ENCODE peak calls at places on chromosomes 3 and 15, in six cellular contexts. One of them, this sample, is unnamed.

GRCh38 chr3:51559266-51559907 is 20.9 kb downstream of the RAD54L2 start:
- DNase-seq in mucosa of descending colon: peak; percentile 24
- DNase-seq in lower lobe of right lung: no peak
- DNase-seq in BE2C: peak; percentile 27
- DNase-seq in psoas muscle: no peak
- DNase-seq in tibial artery: no peak
- DNase-seq in this sample: no peak

GRCh38 chr3:20069178-20069532 is 28.9 kb downstream of the KAT2B start:
- DNase-seq in mucosa of descending colon: no peak
- DNase-seq in psoas muscle: no peak
- DNase-seq in lower lobe of right lung: no peak
- DNase-seq in BE2C: no peak
- DNase-seq in tibial artery: no peak
- DNase-seq in this sample: no peak

GRCh38 chr3:61669203-61669602 is 107.8 kb downstream of the PTPRG start:
- DNase-seq in BE2C: no peak
- DNase-seq in tibial artery: no peak
- DNase-seq in lower lobe of right lung: no peak
- DNase-seq in psoas muscle: no peak
- DNase-seq in mucosa of descending colon: no peak
- DNase-seq in this sample: no peak

GRCh38 chr15:78058401-78058935 is 19.0 kb downstream of the TBC1D2B start:
- DNase-seq in BE2C: no peak
- DNase-seq in mucosa of descending colon: no peak
- DNase-seq in psoas muscle: no peak
- DNase-seq in lower lobe of right lung: no peak
- DNase-seq in tibial artery: peak; percentile 53
- DNase-seq in this sample: no peak

GRCh38 chr3:53114412-53115074 is 15.7 kb downstream of the RFT1 start:
- DNase-seq in tibial artery: no peak
- DNase-seq in BE2C: no peak
- DNase-seq in lower lobe of right lung: no peak
- DNase-seq in psoas muscle: no peak
- DNase-seq in mucosa of descending colon: no peak
- DNase-seq in this sample: no peak

GRCh38 chr15:81400640-81401236 is 26.7 kb upstream of the TMC3 start:
- DNase-seq in lower lobe of right lung: no peak
- DNase-seq in psoas muscle: no peak
- DNase-seq in BE2C: no peak
- DNase-seq in mucosa of descending colon: peak; percentile 64
- DNase-seq in tibial artery: no peak
- DNase-seq in this sample: no peak

GRCh38 chr3:61964566-61964965 is 403.2 kb downstream of the PTPRG start:
- DNase-seq in mucosa of descending colon: no peak
- DNase-seq in tibial artery: no peak
- DNase-seq in BE2C: no peak
- DNase-seq in psoas muscle: no peak
- DNase-seq in lower lobe of right lung: no peak
- DNase-seq in this sample: no peak

GRCh38 chr3:119778811-119779210 is 3.1 kb upstream of the NR1I2 start:
- DNase-seq in psoas muscle: no peak
- DNase-seq in lower lobe of right lung: no peak
- DNase-seq in BE2C: no peak
- DNase-seq in tibial artery: no peak
- DNase-seq in mucosa of descending colon: no peak
- DNase-seq in this sample: no peak

GRCh38 chr15:42364529-42364928 is 5.2 kb downstream of the CAPN3 start:
- DNase-seq in psoas muscle: no peak
- DNase-seq in tibial artery: no peak
- DNase-seq in BE2C: peak; percentile 24
- DNase-seq in lower lobe of right lung: no peak
- DNase-seq in mucosa of descending colon: peak; percentile 48
- DNase-seq in this sample: no peak

GRCh38 chr15:49560045-49560444 is 60.6 kb downstream of the FAM227B start:
- DNase-seq in mucosa of descending colon: no peak
- DNase-seq in psoas muscle: no peak
- DNase-seq in lower lobe of right lung: no peak
- DNase-seq in BE2C: no peak
- DNase-seq in tibial artery: no peak
- DNase-seq in this sample: no peak
- H3K4me3 ChIP-seq in mucosa of descending colon: no peak overlapping the region
- H3K4me3 ChIP-seq in psoas muscle: no peak overlapping the region
- H3K4me3 ChIP-seq in lower lobe of right lung: no peak overlapping the region
- H3K4me3 ChIP-seq in BE2C: no peak overlapping the region
- H3K4me3 ChIP-seq in tibial artery: no peak overlapping the region
- H3K4me3 ChIP-seq in this sample: no peak overlapping the region

GRCh38 chr3:66401157-66401550 is 99.7 kb downstream of the LRIG1 start:
- DNase-seq in lower lobe of right lung: no peak
- DNase-seq in psoas muscle: no peak
- DNase-seq in mucosa of descending colon: no peak
- DNase-seq in tibial artery: no peak
- DNase-seq in BE2C: no peak
- DNase-seq in this sample: no peak
- H3K36me3 ChIP-seq in lower lobe of right lung: peaks cover 82% of the 10 kb centered on the region
- H3K36me3 ChIP-seq in psoas muscle: peaks cover 38% of the 10 kb centered on the region
- H3K36me3 ChIP-seq in mucosa of descending colon: peaks cover under 1% of the 10 kb centered on the region
- H3K36me3 ChIP-seq in tibial artery: peaks cover 41% of the 10 kb centered on the region
- H3K36me3 ChIP-seq in BE2C: no peaks in the 10 kb centered on the region
- H3K36me3 ChIP-seq in this sample: no peaks in the 10 kb centered on the region

DNA sequence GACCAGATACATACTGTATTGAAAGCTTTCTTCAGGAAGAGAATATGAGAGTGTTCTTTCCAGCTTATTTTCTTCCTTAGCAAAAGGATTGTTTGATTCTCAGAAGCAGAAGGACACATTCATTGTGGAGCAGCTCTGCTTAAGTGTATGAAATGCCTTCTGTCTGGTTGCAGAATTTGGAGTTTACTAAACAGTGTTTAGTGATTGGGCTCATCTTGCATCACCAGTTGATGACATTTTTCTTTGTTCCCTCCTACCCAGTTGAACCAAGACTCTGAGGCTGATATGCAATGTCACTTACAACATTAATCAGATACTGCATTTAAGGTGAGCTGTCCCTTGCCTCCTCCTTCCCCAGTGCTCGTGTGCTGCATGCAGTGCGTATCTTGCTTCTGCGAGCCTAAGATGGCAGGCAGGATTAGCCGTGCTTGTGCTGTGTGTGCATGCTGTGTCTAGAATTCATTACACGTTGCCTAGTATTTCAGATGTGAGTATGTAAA is 18.4 kb downstream of the ZBTB38 start:
- DNase-seq in psoas muscle: no peak
- DNase-seq in lower lobe of right lung: no peak
- DNase-seq in tibial artery: no peak
- DNase-seq in BE2C: peak; percentile 51
- DNase-seq in mucosa of descending colon: no peak
- DNase-seq in this sample: no peak
- H3K4me3 ChIP-seq in psoas muscle: peak overlapping the region; percentile 33
- H3K4me3 ChIP-seq in lower lobe of right lung: peak overlapping the region; percentile 35
- H3K4me3 ChIP-seq in tibial artery: no peak overlapping the region
- H3K4me3 ChIP-seq in BE2C: peak overlapping the region; percentile 65
- H3K4me3 ChIP-seq in mucosa of descending colon: no peak overlapping the region
- H3K4me3 ChIP-seq in this sample: peak overlapping the region; percentile 12

GRCh38 chr3:72017935-72018334 is 233.0 kb upstream of the PROK2 start:
- DNase-seq in tibial artery: no peak
- DNase-seq in lower lobe of right lung: no peak
- DNase-seq in psoas muscle: no peak
- DNase-seq in BE2C: no peak
- DNase-seq in mucosa of descending colon: no peak
- DNase-seq in this sample: no peak
- H3K36me3 ChIP-seq in tibial artery: no peaks in the 10 kb centered on the region
- H3K36me3 ChIP-seq in lower lobe of right lung: no peaks in the 10 kb centered on the region
- H3K36me3 ChIP-seq in psoas muscle: no peaks in the 10 kb centered on the region
- H3K36me3 ChIP-seq in BE2C: no peaks in the 10 kb centered on the region
- H3K36me3 ChIP-seq in mucosa of descending colon: no peaks in the 10 kb centered on the region
- H3K36me3 ChIP-seq in this sample: no peaks in the 10 kb centered on the region

GRCh38 chr3:101081990-101082389 is 88.8 kb upstream of the ABI3BP start:
- DNase-seq in psoas muscle: no peak
- DNase-seq in lower lobe of right lung: no peak
- DNase-seq in tibial artery: no peak
- DNase-seq in BE2C: no peak
- DNase-seq in mucosa of descending colon: no peak
- DNase-seq in this sample: no peak
- H3K4me3 ChIP-seq in psoas muscle: no peak overlapping the region
- H3K4me3 ChIP-seq in lower lobe of right lung: no peak overlapping the region
- H3K4me3 ChIP-seq in tibial artery: no peak overlapping the region
- H3K4me3 ChIP-seq in BE2C: no peak overlapping the region
- H3K4me3 ChIP-seq in mucosa of descending colon: no peak overlapping the region
- H3K4me3 ChIP-seq in this sample: no peak overlapping the region

GRCh38 chr3:183839751-183840150 is 14.4 kb upstream of the MAP6D1 start:
- DNase-seq in BE2C: no peak
- DNase-seq in lower lobe of right lung: no peak
- DNase-seq in tibial artery: no peak
- DNase-seq in psoas muscle: no peak
- DNase-seq in mucosa of descending colon: no peak
- DNase-seq in this sample: no peak

GRCh38 chr3:183845090-183845489 is 19.7 kb upstream of the MAP6D1 start:
- DNase-seq in mucosa of descending colon: no peak
- DNase-seq in tibial artery: no peak
- DNase-seq in psoas muscle: no peak
- DNase-seq in lower lobe of right lung: no peak
- DNase-seq in BE2C: no peak
- DNase-seq in this sample: no peak

GRCh38 chr3:183844606-183845005 is 19.2 kb upstream of the MAP6D1 start:
- DNase-seq in psoas muscle: no peak
- DNase-seq in mucosa of descending colon: no peak
- DNase-seq in BE2C: no peak
- DNase-seq in tibial artery: no peak
- DNase-seq in lower lobe of right lung: no peak
- DNase-seq in this sample: peak; percentile 44

GRCh38 chr3:183845608-183846288 is 20.4 kb upstream of the MAP6D1 start:
- DNase-seq in BE2C: no peak
- DNase-seq in lower lobe of right lung: no peak
- DNase-seq in psoas muscle: no peak
- DNase-seq in mucosa of descending colon: no peak
- DNase-seq in tibial artery: no peak
- DNase-seq in this sample: no peak
- H3K36me3 ChIP-seq in BE2C: peaks cover 65% of the 10 kb centered on the region
- H3K36me3 ChIP-seq in lower lobe of right lung: peaks cover 93% of the 10 kb centered on the region
- H3K36me3 ChIP-seq in psoas muscle: peaks cover 81% of the 10 kb centered on the region
- H3K36me3 ChIP-seq in mucosa of descending colon: peaks cover 9% of the 10 kb centered on the region
- H3K36me3 ChIP-seq in tibial artery: peaks cover 76% of the 10 kb centered on the region
- H3K36me3 ChIP-seq in this sample: peaks cover 7% of the 10 kb centered on the region

DNA sequence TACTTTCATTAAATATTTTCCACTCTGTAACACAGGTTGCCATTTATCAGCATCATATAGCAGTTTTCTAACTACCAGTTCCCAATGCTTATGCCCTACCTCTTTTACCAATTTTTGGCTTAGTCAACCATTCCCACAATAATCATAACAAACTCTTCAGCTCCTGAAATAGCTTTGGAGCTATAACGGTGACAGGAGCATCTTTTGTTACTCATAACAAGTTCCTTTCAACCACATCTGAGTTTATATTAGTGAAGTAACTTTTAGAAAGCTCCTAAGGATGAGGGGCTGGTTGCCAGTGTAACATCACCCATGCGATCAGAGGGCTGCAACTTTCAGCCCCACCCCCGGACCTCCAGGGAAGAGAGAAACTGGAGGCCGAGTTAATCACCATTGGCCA is 495.3 kb upstream of the RASGRP1 start:
- DNase-seq in lower lobe of right lung: no peak
- DNase-seq in tibial artery: no peak
- DNase-seq in BE2C: no peak
- DNase-seq in psoas muscle: no peak
- DNase-seq in mucosa of descending colon: no peak
- DNase-seq in this sample: no peak
- H3K4me3 ChIP-seq in lower lobe of right lung: no peak overlapping the region
- H3K4me3 ChIP-seq in tibial artery: no peak overlapping the region
- H3K4me3 ChIP-seq in BE2C: no peak overlapping the region
- H3K4me3 ChIP-seq in psoas muscle: no peak overlapping the region
- H3K4me3 ChIP-seq in mucosa of descending colon: no peak overlapping the region
- H3K4me3 ChIP-seq in this sample: no peak overlapping the region